ENCODE peak calls at places on chromosomes 11 and 22, in seven cellular contexts. A, I, M, K, W, J and T are unnamed samples.

GRCh38 chr22:41909290-41910049 is 5.4 kb downstream of the SHISA8 start:
- DNase-seq in I (no peak), M (no peak), J (no peak), A (no peak), K (no peak), W (no peak), T (no peak)

GRCh38 chr11:71446942-71447688 is 1.1 kb downstream of the DHCR7 start:
- DNase-seq in J (no peak), K (no peak), A (no peak), W (peak; percentile 28), M (no peak), I (no peak), T (no peak)

GRCh38 chr11:85685820-85686459 is at the start of gene CCDC89:
- DNase-seq in K (peak; percentile 78), A (no peak), W (peak; percentile 48), I (no peak), M (peak; percentile 30), J (no peak), T (no peak)

GRCh38 chr11:69641681-69642548 is 959 bp downstream of the CCND1 start:
- DNase-seq in A (no peak), J (no peak), I (no peak), K (no peak), M (no peak), W (no peak), T (no peak)

GRCh38 chr11:8055111-8055835 is 25.7 kb upstream of the TUB start:
- DNase-seq in M (peak; percentile 10), W (no peak), J (no peak), A (no peak), I (no peak), K (no peak), T (no peak)

GRCh38 chr11:121564948-121565684 is 112.3 kb upstream of the SORL1-AS1 start:
- DNase-seq in I (no peak), K (no peak), A (no peak), W (no peak), M (no peak), J (no peak), T (no peak)

GRCh38 chr22:29343313-29343805 is 27.9 kb upstream of the RASL10A start:
- DNase-seq in K (peak; percentile 73), I (peak; percentile 33), J (no peak), W (no peak), M (peak; percentile 71), A (no peak), T (peak; percentile 62)

GRCh38 chr11:94910281-94910680 is 63.1 kb downstream of the CWC15 start:
- DNase-seq in M (no peak), K (no peak), J (no peak), W (no peak), I (no peak), A (no peak), T (no peak)

GRCh38 chr11:122717264-122717867 is 61.8 kb downstream of the UBASH3B start:
- DNase-seq in W (peak; percentile 64), K (no peak), J (no peak), M (peak; percentile 27), A (no peak), I (no peak), T (no peak)

GRCh38 chr11:23947883-23948282 is 549.0 kb upstream of the LUZP2 start:
- DNase-seq in W (no peak), A (no peak), M (no peak), K (no peak), J (no peak), I (no peak), T (no peak)

GRCh38 chr11:46066335-46066734 is 54.9 kb downstream of the PHF21A start:
- DNase-seq in M (no peak), K (no peak), W (no peak), J (no peak), I (no peak), A (no peak), T (no peak)

GRCh38 chr11:133985981-133986380 is 29.2 kb upstream of the IGSF9B start:
- DNase-seq in J (no peak), W (no peak), A (no peak), M (no peak), I (no peak), K (no peak), T (no peak)

GRCh38 chr22:20296598-20296997 is 23.3 kb downstream of the DGCR6L start:
- DNase-seq in K (no peak), M (no peak), I (no peak), J (no peak), W (no peak), A (no peak), T (no peak)

GRCh38 chr11:85955531-85955930 is 100.3 kb downstream of the CCDC83 start:
- DNase-seq in A (no peak), M (no peak), W (no peak), K (no peak), J (no peak), I (no peak), T (no peak)

GRCh38 chr11:88363566-88364169 is 26.1 kb upstream of the CTSC start:
- DNase-seq in K (no peak), W (no peak), I (no peak), M (no peak), A (no peak), J (no peak), T (no peak)

GRCh38 chr11:128786507-128786906 is 80.6 kb downstream of the KCNJ1 start:
- DNase-seq in M (no peak), J (no peak), I (no peak), K (no peak), W (no peak), A (no peak), T (no peak)

GRCh38 chr11:46359936-46360335 is 12.7 kb downstream of the DGKZ start:
- DNase-seq in W (no peak), A (no peak), J (no peak), M (no peak), I (no peak), K (no peak), T (no peak)

GRCh38 chr11:120134106-120134930 is 3.6 kb downstream of the TRIM29 start:
- DNase-seq in A (no peak), J (no peak), K (no peak), W (peak; percentile 4), I (no peak), M (peak; percentile 9), T (no peak)

GRCh38 chr22:37897805-37898204 is 8.3 kb upstream of the MICALL1 start:
- DNase-seq in A (no peak), W (no peak), K (no peak), J (no peak), I (no peak), M (no peak), T (no peak)